ENCODE peak calls at places on chromosomes 1 and 21, in six cellular contexts. P is IMR-90, A is H1, X is mesendoderm, C is trophoblast cell, O is mesenchymal stem cell. S is an unnamed sample.

GRCh38 chr1:47440849-47441170 is 3.0 kb downstream of the FOXD2 start:
- DNase-seq in P (no peak), A (no peak), X (no peak), C (no peak), O (peak; percentile 32), S (no peak)

GRCh38 chr21:33855190-33855589 is 60.4 kb downstream of the ATP5PO start:
- DNase-seq in P (no peak), A (peak; percentile 68), X (peak; percentile 45), C (no peak), O (no peak), S (no peak)

GRCh38 chr1:86703696-86704455 is 500 bp upstream of the SH3GLB1 start:
- DNase-seq in P (no peak), A (no peak), X (peak; percentile 61), C (no peak), O (no peak), S (peak; percentile 41)

GRCh38 chr1:21885236-21886037 is 51.7 kb downstream of the HSPG2 start:
- DNase-seq in P (no peak), A (no peak), X (no peak), C (peak; percentile 47), O (no peak), S (no peak)

GRCh38 chr1:78649628-78650027 is at the start of gene IFI44:
- DNase-seq in P (peak; percentile 77), A (no peak), X (no peak), C (peak; percentile 25), O (peak; percentile 65), S (no peak)

GRCh38 chr1:85142753-85143152 is 58.1 kb downstream of the SYDE2 start:
- DNase-seq in P (no peak), A (no peak), X (no peak), C (no peak), O (no peak), S (no peak)

GRCh38 chr1:85244271-85245053 is 15.0 kb downstream of the C1orf52 start:
- DNase-seq in P (peak; percentile 48), A (no peak), X (no peak), C (no peak), O (peak; percentile 69), S (no peak)

GRCh38 chr1:229651546-229651945 is 25.5 kb downstream of the URB2 start:
- DNase-seq in P (no peak), A (no peak), X (no peak), C (no peak), O (no peak), S (no peak)

GRCh38 chr1:29096255-29096896 is 27.3 kb downstream of the TMEM200B start:
- DNase-seq in P (no peak), A (no peak), X (no peak), C (peak; percentile 10), O (no peak), S (no peak)

GRCh38 chr21:18716578-18717138 is 313.1 kb upstream of the TMPRSS15 start:
- DNase-seq in P (no peak), A (no peak), X (no peak), C (no peak), O (no peak), S (no peak)

DNA sequence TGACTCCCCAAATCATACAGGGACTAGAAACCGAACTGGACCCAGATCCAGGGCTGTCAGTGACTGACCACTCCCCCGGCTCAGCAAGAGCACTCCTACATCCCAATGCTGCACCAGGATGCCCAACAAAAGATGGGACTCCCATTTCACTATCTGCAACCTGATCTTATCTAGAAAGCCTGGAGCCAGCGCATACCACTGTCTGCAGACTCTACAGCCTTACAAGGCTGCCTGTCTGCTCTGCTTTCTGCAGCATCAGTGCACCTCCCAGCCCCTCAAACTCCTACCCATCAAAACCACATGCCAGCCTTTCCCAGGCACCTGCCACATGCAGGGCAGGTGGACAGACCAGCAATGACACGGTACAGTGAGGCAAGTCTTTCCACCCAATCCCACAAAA is 52.2 kb downstream of the SSBP3 start:
- DNase-seq in P (no peak), A (no peak), X (peak; percentile 91), C (peak; percentile 71), O (no peak), S (no peak)
- H3K4me3 ChIP-seq in P (no peak overlapping the region), A (no peak overlapping the region), X (no peak overlapping the region), C (no peak overlapping the region), O (no peak overlapping the region), S (no peak overlapping the region)

GRCh38 chr1:65157546-65157941 is 9.5 kb downstream of the AK4 start:
- DNase-seq in P (no peak), A (no peak), X (no peak), C (no peak), O (no peak), S (no peak)
- H3K4ac ChIP-seq in P (no peak overlapping the region), A (no peak overlapping the region), X (no peak overlapping the region), C (no peak overlapping the region), O (no peak overlapping the region), S (no peak overlapping the region)

DNA sequence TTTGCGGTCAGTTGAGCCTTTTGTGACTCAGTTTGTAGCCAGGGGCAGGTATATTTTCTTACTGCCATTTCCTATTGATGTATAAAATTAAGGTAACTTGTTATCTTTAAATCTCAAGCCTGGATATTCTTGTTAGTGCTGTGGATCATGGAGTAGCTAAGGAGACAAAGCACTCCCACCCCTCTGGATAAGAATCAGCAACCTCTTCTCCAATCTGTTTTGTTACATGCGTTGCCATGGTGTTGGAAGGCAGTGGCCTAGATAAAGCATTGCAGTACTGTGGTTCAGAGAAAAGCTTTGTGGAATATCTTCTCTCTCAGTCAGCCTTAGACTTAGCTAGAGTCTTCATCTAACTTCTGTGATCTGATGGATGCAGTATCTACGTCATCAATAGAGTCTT is 478.7 kb upstream of the DEPDC1 start:
- DNase-seq in P (no peak), A (no peak), X (peak; percentile 98), C (peak; percentile 80), O (peak; percentile 37), S (peak; percentile 67)
- H3K18ac ChIP-seq in P (no peak overlapping the region), A (no peak overlapping the region), X (no peak overlapping the region), C (no peak overlapping the region), O (no peak overlapping the region), S (no peak overlapping the region)

GRCh38 chr1:20729155-20729931 is 3.2 kb downstream of the SH2D5 start:
- DNase-seq in P (no peak), A (peak; percentile 48), X (no peak), C (no peak), O (no peak), S (no peak)
- H3K4me3 ChIP-seq in P (no peak overlapping the region), A (no peak overlapping the region), X (no peak overlapping the region), C (no peak overlapping the region), O (no peak overlapping the region), S (no peak overlapping the region)

DNA sequence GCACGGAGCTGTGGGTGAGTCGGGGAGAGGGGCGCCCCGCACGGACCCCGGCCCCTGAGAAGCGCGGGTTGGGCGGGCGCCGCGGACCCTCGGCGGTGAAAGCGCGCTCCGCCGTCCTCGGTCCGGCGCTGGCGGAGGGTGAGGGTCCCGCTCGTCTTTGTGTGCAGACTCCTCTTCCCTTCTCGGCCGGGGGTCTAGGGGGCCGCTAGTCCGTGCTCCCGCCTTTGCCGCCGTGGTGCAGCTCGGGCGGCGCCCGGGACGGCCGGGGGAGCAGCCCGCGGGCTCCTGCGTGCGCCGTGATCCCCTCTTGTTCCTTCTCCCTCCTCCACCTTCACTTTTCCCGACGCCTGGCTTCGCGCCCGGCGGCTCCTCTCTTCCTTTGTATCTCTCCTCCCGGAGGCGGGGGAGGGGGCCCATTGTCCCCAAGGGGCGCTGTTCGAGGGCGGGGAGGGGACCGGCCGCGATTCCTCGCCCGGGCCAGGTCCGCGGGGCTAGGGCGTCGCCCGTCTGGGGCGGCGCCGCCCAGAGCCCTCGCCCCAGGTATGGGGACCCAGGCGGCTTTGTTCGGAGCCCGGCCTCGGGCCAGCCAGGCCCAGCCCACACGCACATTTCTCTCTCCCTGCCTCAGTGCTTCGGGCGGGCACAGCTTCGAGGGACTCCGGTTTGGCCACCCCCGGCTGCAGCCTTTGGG is 519 bp downstream of the FNBP1L start:
- DNase-seq in P (no peak), A (peak; percentile 82), X (peak; percentile 86), C (peak; percentile 59), O (peak; percentile 49), S (peak; percentile 68)
- H3K4ac ChIP-seq in P (peak overlapping the region; percentile 78), A (peak overlapping the region; percentile 91), X (peak overlapping the region; percentile 99), C (peak overlapping the region; percentile 100), O (peak overlapping the region; percentile 94), S (peak overlapping the region; percentile 97)

GRCh38 chr1:247332901-247333361 is 1.3 kb upstream of the ZNF496 start:
- DNase-seq in P (peak; percentile 30), A (no peak), X (peak; percentile 41), C (peak; percentile 32), O (peak; percentile 53), S (no peak)

GRCh38 chr1:247331172-247331525 is 518 bp downstream of the ZNF496 start:
- DNase-seq in P (peak; percentile 78), A (peak; percentile 80), X (peak; percentile 86), C (peak; percentile 87), O (peak; percentile 86), S (peak; percentile 59)

GRCh38 chr1:247330548-247331171 is 1.0 kb downstream of the ZNF496 start:
- DNase-seq in P (no peak), A (no peak), X (peak; percentile 27), C (no peak), O (peak; percentile 22), S (no peak)

GRCh38 chr1:247331526-247332214 is at the start of gene ZNF496:
- DNase-seq in P (peak; percentile 88), A (peak; percentile 93), X (peak; percentile 96), C (peak; percentile 65), O (peak; percentile 80), S (peak; percentile 89)

GRCh38 chr1:247332215-247332900 is 691 bp upstream of the ZNF496 start:
- DNase-seq in P (peak; percentile 42), A (peak; percentile 76), X (peak; percentile 71), C (peak; percentile 32), O (peak; percentile 49), S (peak; percentile 47)
- H3K18ac ChIP-seq in P (peak overlapping the region; percentile 53), A (peak overlapping the region; percentile 84), X (peak overlapping the region; percentile 57), C (peak overlapping the region; percentile 79), O (peak overlapping the region; percentile 92), S (peak overlapping the region; percentile 98)

S was measured in neuronal stem cell.